ENCODE peak calls at places on chromosomes 7 and 10, in seven cellular contexts. One of them, this sample, is unnamed.
A peak's percentile ranks its signal among the peaks of the same experiment; 100 is the strongest.

GRCh38 chr10:34808789-34809745 is 6.0 kb downstream of the PARD3 start:
- DNase-seq in NCI-H2171 treated with DMSO at 0.1 percent for 48 hours: peak; percentile 85
- DNase-seq in naive thymus-derived CD8-positive, alpha-beta T cell: no peak
- DNase-seq in fibroblast of mammary gland: no peak
- DNase-seq in hypothalamus: peak; percentile 11
- DNase-seq in cerebellar cortex: peak; percentile 23
- DNase-seq in stimulated activated CD8-positive, alpha-beta memory T cell treated with anti-CD3 and anti-CD28 coated beads, Interleukin-7, amount 100 ng/mL, for 4 hours: no peak
- DNase-seq in this sample: no peak

GRCh38 chr10:117242463-117242832 is 1.5 kb downstream of the SLC18A2 start:
- DNase-seq in hypothalamus: no peak
- DNase-seq in stimulated activated CD8-positive, alpha-beta memory T cell treated with anti-CD3 and anti-CD28 coated beads, Interleukin-7, amount 100 ng/mL, for 4 hours: no peak
- DNase-seq in naive thymus-derived CD8-positive, alpha-beta T cell: no peak
- DNase-seq in NCI-H2171 treated with DMSO at 0.1 percent for 48 hours: no peak
- DNase-seq in cerebellar cortex: no peak
- DNase-seq in fibroblast of mammary gland: no peak
- DNase-seq in this sample: no peak

GRCh38 chr10:130751851-130752250 is 559.7 kb downstream of the TCERG1L start:
- DNase-seq in cerebellar cortex: no peak
- DNase-seq in NCI-H2171 treated with DMSO at 0.1 percent for 48 hours: no peak
- DNase-seq in fibroblast of mammary gland: no peak
- DNase-seq in stimulated activated CD8-positive, alpha-beta memory T cell treated with anti-CD3 and anti-CD28 coated beads, Interleukin-7, amount 100 ng/mL, for 4 hours: no peak
- DNase-seq in hypothalamus: no peak
- DNase-seq in naive thymus-derived CD8-positive, alpha-beta T cell: no peak
- DNase-seq in this sample: no peak

GRCh38 chr7:150369740-150370501 is 1.3 kb downstream of the REPIN1 start:
- DNase-seq in cerebellar cortex: no peak
- DNase-seq in hypothalamus: no peak
- DNase-seq in naive thymus-derived CD8-positive, alpha-beta T cell: no peak
- DNase-seq in NCI-H2171 treated with DMSO at 0.1 percent for 48 hours: no peak
- DNase-seq in stimulated activated CD8-positive, alpha-beta memory T cell treated with anti-CD3 and anti-CD28 coated beads, Interleukin-7, amount 100 ng/mL, for 4 hours: no peak
- DNase-seq in fibroblast of mammary gland: no peak
- DNase-seq in this sample: no peak

GRCh38 chr7:2030475-2031456 is 202.0 kb downstream of the MAD1L1 start:
- DNase-seq in hypothalamus: no peak
- DNase-seq in naive thymus-derived CD8-positive, alpha-beta T cell: no peak
- DNase-seq in stimulated activated CD8-positive, alpha-beta memory T cell treated with anti-CD3 and anti-CD28 coated beads, Interleukin-7, amount 100 ng/mL, for 4 hours: no peak
- DNase-seq in NCI-H2171 treated with DMSO at 0.1 percent for 48 hours: peak; percentile 85
- DNase-seq in cerebellar cortex: peak; percentile 84
- DNase-seq in fibroblast of mammary gland: no peak
- DNase-seq in this sample: no peak

GRCh38 chr7:134900430-134900876 is 85.9 kb upstream of the AGBL3 start:
- DNase-seq in NCI-H2171 treated with DMSO at 0.1 percent for 48 hours: no peak
- DNase-seq in cerebellar cortex: peak; percentile 16
- DNase-seq in stimulated activated CD8-positive, alpha-beta memory T cell treated with anti-CD3 and anti-CD28 coated beads, Interleukin-7, amount 100 ng/mL, for 4 hours: no peak
- DNase-seq in naive thymus-derived CD8-positive, alpha-beta T cell: no peak
- DNase-seq in fibroblast of mammary gland: peak; percentile 36
- DNase-seq in hypothalamus: no peak
- DNase-seq in this sample: no peak

GRCh38 chr7:80699030-80699638 is 60.7 kb downstream of the CD36 start:
- DNase-seq in cerebellar cortex: peak; percentile 61
- DNase-seq in stimulated activated CD8-positive, alpha-beta memory T cell treated with anti-CD3 and anti-CD28 coated beads, Interleukin-7, amount 100 ng/mL, for 4 hours: no peak
- DNase-seq in NCI-H2171 treated with DMSO at 0.1 percent for 48 hours: peak; percentile 69
- DNase-seq in hypothalamus: no peak
- DNase-seq in fibroblast of mammary gland: peak; percentile 69
- DNase-seq in naive thymus-derived CD8-positive, alpha-beta T cell: no peak
- DNase-seq in this sample: no peak

GRCh38 chr7:30413864-30414263 is 64.7 kb downstream of the NOD1 start:
- DNase-seq in cerebellar cortex: no peak
- DNase-seq in fibroblast of mammary gland: no peak
- DNase-seq in NCI-H2171 treated with DMSO at 0.1 percent for 48 hours: no peak
- DNase-seq in naive thymus-derived CD8-positive, alpha-beta T cell: no peak
- DNase-seq in stimulated activated CD8-positive, alpha-beta memory T cell treated with anti-CD3 and anti-CD28 coated beads, Interleukin-7, amount 100 ng/mL, for 4 hours: no peak
- DNase-seq in hypothalamus: no peak
- DNase-seq in this sample: no peak

GRCh38 chr7:124783271-124783670 is 17.7 kb upstream of the GPR37 start:
- DNase-seq in cerebellar cortex: no peak
- DNase-seq in NCI-H2171 treated with DMSO at 0.1 percent for 48 hours: no peak
- DNase-seq in fibroblast of mammary gland: no peak
- DNase-seq in naive thymus-derived CD8-positive, alpha-beta T cell: no peak
- DNase-seq in hypothalamus: no peak
- DNase-seq in stimulated activated CD8-positive, alpha-beta memory T cell treated with anti-CD3 and anti-CD28 coated beads, Interleukin-7, amount 100 ng/mL, for 4 hours: no peak
- DNase-seq in this sample: no peak

GRCh38 chr10:33136781-33137180 is 178.8 kb upstream of the ITGB1 start:
- DNase-seq in naive thymus-derived CD8-positive, alpha-beta T cell: no peak
- DNase-seq in cerebellar cortex: no peak
- DNase-seq in fibroblast of mammary gland: peak; percentile 67
- DNase-seq in NCI-H2171 treated with DMSO at 0.1 percent for 48 hours: no peak
- DNase-seq in stimulated activated CD8-positive, alpha-beta memory T cell treated with anti-CD3 and anti-CD28 coated beads, Interleukin-7, amount 100 ng/mL, for 4 hours: no peak
- DNase-seq in hypothalamus: no peak
- DNase-seq in this sample: no peak

GRCh38 chr7:122885583-122886356 is 490 bp downstream of the CADPS2 start:
- DNase-seq in fibroblast of mammary gland: peak; percentile 24
- DNase-seq in cerebellar cortex: peak; percentile 66
- DNase-seq in naive thymus-derived CD8-positive, alpha-beta T cell: no peak
- DNase-seq in NCI-H2171 treated with DMSO at 0.1 percent for 48 hours: peak; percentile 41
- DNase-seq in hypothalamus: peak; percentile 45
- DNase-seq in stimulated activated CD8-positive, alpha-beta memory T cell treated with anti-CD3 and anti-CD28 coated beads, Interleukin-7, amount 100 ng/mL, for 4 hours: no peak
- DNase-seq in this sample: no peak

GRCh38 chr7:2237109-2237602 is 4.4 kb upstream of the MAD1L1 start:
- DNase-seq in naive thymus-derived CD8-positive, alpha-beta T cell: peak; percentile 36
- DNase-seq in NCI-H2171 treated with DMSO at 0.1 percent for 48 hours: peak; percentile 92
- DNase-seq in stimulated activated CD8-positive, alpha-beta memory T cell treated with anti-CD3 and anti-CD28 coated beads, Interleukin-7, amount 100 ng/mL, for 4 hours: no peak
- DNase-seq in hypothalamus: no peak
- DNase-seq in fibroblast of mammary gland: no peak
- DNase-seq in cerebellar cortex: no peak
- DNase-seq in this sample: no peak

This sample was measured in NK-92 treated with Interleukin-12 subunit alpha and Interleukin-12 subunit beta, amount 100 ng/mL, for 24 hours.